ENCODE peak calls at places on chromosome X, in six cellular contexts. A is NAMALWA, Y is Ammon's horn, L is NB4, P is T-cell, G is NCI-H1694. C is an unnamed sample.

GRCh38 chrX:109920325-109920724 is 82.6 kb upstream of the TMEM164 start:
- DNase-seq in A (no peak), Y (no peak), L (no peak), P (no peak), G (no peak), C (peak; percentile 30)

GRCh38 chrX:22063284-22063683 is 31.2 kb downstream of the PHEX start:
- DNase-seq in A (peak; percentile 43), Y (no peak), L (peak; percentile 87), P (no peak), G (no peak), C (peak; percentile 60)

GRCh38 chrX:57565198-57565597 is 26.6 kb upstream of the ZXDB start:
- DNase-seq in A (no peak), Y (no peak), L (no peak), P (no peak), G (no peak), C (no peak)

GRCh38 chrX:120334137-120334536 is 22.9 kb upstream of the TMEM255A start:
- DNase-seq in A (peak; percentile 14), Y (no peak), L (peak; percentile 20), P (no peak), G (no peak), C (peak; percentile 56)

GRCh38 chrX:130771230-130771629 is 131.8 kb downstream of the ENOX2 start:
- DNase-seq in A (no peak), Y (no peak), L (no peak), P (no peak), G (no peak), C (no peak)

GRCh38 chrX:49999048-49999447 is 76.7 kb downstream of the CLCN5 start:
- DNase-seq in A (no peak), Y (no peak), L (no peak), P (no peak), G (no peak), C (no peak)

GRCh38 chrX:12007881-12008280 is 130.4 kb upstream of the FRMPD4 start:
- DNase-seq in A (no peak), Y (no peak), L (peak; percentile 0), P (no peak), G (no peak), C (no peak)

GRCh38 chrX:40773809-40774208 is 38.5 kb upstream of the MED14 start:
- DNase-seq in A (no peak), Y (no peak), L (no peak), P (no peak), G (no peak), C (no peak)

GRCh38 chrX:110172215-110172614 is 145.7 kb downstream of the AMMECR1 start:
- DNase-seq in A (peak; percentile 73), Y (no peak), L (peak; percentile 8), P (no peak), G (no peak), C (no peak)

GRCh38 chrX:9860826-9861225 is 74.6 kb downstream of the SHROOM2 start:
- DNase-seq in A (no peak), Y (no peak), L (no peak), P (no peak), G (no peak), C (no peak)

GRCh38 chrX:41616935-41617334 is 71.8 kb upstream of the GPR34 start:
- DNase-seq in A (no peak), Y (peak; percentile 16), L (no peak), P (no peak), G (no peak), C (no peak)

GRCh38 chrX:109857898-109858297 is 124.8 kb upstream of the ACSL4 start:
- DNase-seq in A (no peak), Y (no peak), L (no peak), P (no peak), G (no peak), C (no peak)

GRCh38 chrX:144494069-144494468 is 610.2 kb downstream of the UBE2NL start:
- DNase-seq in A (no peak), Y (no peak), L (no peak), P (no peak), G (no peak), C (no peak)

GRCh38 chrX:20947411-20947912 is 426.8 kb upstream of the CNKSR2 start:
- DNase-seq in A (no peak), Y (no peak), L (no peak), P (no peak), G (no peak), C (no peak)

GRCh38 chrX:42673411-42673810 is 104.6 kb downstream of the PPP1R2C start:
- DNase-seq in A (no peak), Y (no peak), L (no peak), P (no peak), G (no peak), C (no peak)

C was measured in OCI-M1.